ENCODE peak calls at places on chromosomes 16 and 17, in four cellular contexts. K is glutamatergic neuron, T is amniotic stem cell, V is adrenal gland. R is an unnamed sample.

GRCh38 chr16:24001706-24002105 is 165.9 kb downstream of the PRKCB start:
- DNase-seq in K (no peak), T (no peak), V (no peak), R (no peak)

GRCh38 chr17:47889734-47890529 is 6.1 kb upstream of the SP2 start:
- DNase-seq in K (peak; percentile 92), T (peak; percentile 72), V (peak; percentile 95), R (peak; percentile 96)

GRCh38 chr16:10988879-10989278 is 44.5 kb downstream of the CLEC16A start:
- DNase-seq in K (no peak), T (no peak), V (no peak), R (no peak)

GRCh38 chr16:14071576-14072271 is 605 bp downstream of the MRTFB start:
- DNase-seq in K (no peak), T (no peak), V (no peak), R (peak; percentile 70)

GRCh38 chr17:50462446-50462845 is 6.2 kb downstream of the CHAD start:
- DNase-seq in K (no peak), T (no peak), V (no peak), R (no peak)

GRCh38 chr17:45376171-45376564 is 56.5 kb downstream of the ARHGAP27 start:
- DNase-seq in K (no peak), T (no peak), V (no peak), R (no peak)

GRCh38 chr16:27408602-27409031 is 6.6 kb downstream of the IL21R start:
- DNase-seq in K (no peak), T (no peak), V (no peak), R (no peak)

GRCh38 chr17:48134912-48135480 is 27.4 kb downstream of the SNX11 start:
- DNase-seq in K (no peak), T (no peak), V (no peak), R (no peak)